ENCODE peak calls at places on chromosomes 2 and 18, in four cellular contexts. C, S, L and Y are unnamed samples. For H3K27me3, the result is how much of the 10 kb centered on the place peaks cover.

GRCh38 chr2:125643128-125643527 is 1012.8 kb upstream of the GYPC start:
- DNase-seq in C (no peak), S (no peak), L (no peak), Y (no peak)

GRCh38 chr18:70339915-70340314 is 51.1 kb downstream of the SOCS6 start:
- DNase-seq in C (no peak), S (no peak), L (no peak), Y (no peak)

GRCh38 chr18:34122724-34123334 is 101.9 kb downstream of the NOL4 start:
- DNase-seq in C (peak), S (no peak), L (peak), Y (no peak)

GRCh38 chr2:28972778-28973335 is 8.2 kb upstream of the TOGARAM2 start:
- DNase-seq in C (no peak), S (no peak), L (no peak), Y (no peak)

GRCh38 chr2:225025917-225026571 is 16.2 kb downstream of the DOCK10 start:
- DNase-seq in C (no peak), S (no peak), L (no peak), Y (no peak)

GRCh38 chr18:9631814-9632496 is 17.6 kb upstream of the PPP4R1 start:
- DNase-seq in C (no peak), S (no peak), L (no peak), Y (no peak)

GRCh38 chr2:216183459-216183858 is 74.3 kb downstream of the XRCC5 start:
- DNase-seq in C (no peak), S (no peak), L (no peak), Y (no peak)

GRCh38 chr2:150486539-150487484 is 655 bp downstream of the RND3 start:
- DNase-seq in C (peak), S (peak), L (peak), Y (no peak)

GRCh38 chr2:148756292-148756975 is 111.9 kb downstream of the EPC2 start:
- DNase-seq in C (no peak), S (no peak), L (no peak), Y (no peak)

GRCh38 chr2:54350422-54350821 is 94.4 kb upstream of the TSPYL6 start:
- DNase-seq in C (no peak), S (no peak), L (no peak), Y (no peak)

GRCh38 chr2:158432117-158432516 is 24.4 kb downstream of the CCDC148 start:
- DNase-seq in C (no peak), S (no peak), L (no peak), Y (no peak)

GRCh38 chr2:70132244-70133126 is 45.2 kb downstream of the PCBP1 start:
- DNase-seq in C (no peak), S (no peak), L (no peak), Y (no peak)

GRCh38 chr2:52536929-52537460 is 1230.6 kb upstream of the CHAC2 start:
- DNase-seq in C (no peak), S (no peak), L (no peak), Y (no peak)

GRCh38 chr2:147660680-147661079 is 184.1 kb upstream of the ACVR2A start:
- DNase-seq in C (no peak), S (no peak), L (no peak), Y (no peak)

GRCh38 chr2:128371648-128372345 is 53.1 kb upstream of the HS6ST1 start:
- DNase-seq in C (no peak), S (no peak), L (no peak), Y (no peak)

GRCh38 chr18:63476666-63477065 is at the start of gene SERPINB5:
- DNase-seq in C (no peak), S (no peak), L (no peak), Y (no peak)

GRCh38 chr2:123512547-123512946 is 512.5 kb upstream of the CNTNAP5 start:
- DNase-seq in C (no peak), S (no peak), L (no peak), Y (no peak)

GRCh38 chr2:42767899-42768705 is 4.2 kb upstream of the OXER1 start:
- DNase-seq in C (no peak), S (no peak), L (no peak), Y (no peak)

GRCh38 chr2:216287251-216287650 is 85.0 kb downstream of the MARCHF4 start:
- DNase-seq in C (peak), S (no peak), L (no peak), Y (no peak)

DNA sequence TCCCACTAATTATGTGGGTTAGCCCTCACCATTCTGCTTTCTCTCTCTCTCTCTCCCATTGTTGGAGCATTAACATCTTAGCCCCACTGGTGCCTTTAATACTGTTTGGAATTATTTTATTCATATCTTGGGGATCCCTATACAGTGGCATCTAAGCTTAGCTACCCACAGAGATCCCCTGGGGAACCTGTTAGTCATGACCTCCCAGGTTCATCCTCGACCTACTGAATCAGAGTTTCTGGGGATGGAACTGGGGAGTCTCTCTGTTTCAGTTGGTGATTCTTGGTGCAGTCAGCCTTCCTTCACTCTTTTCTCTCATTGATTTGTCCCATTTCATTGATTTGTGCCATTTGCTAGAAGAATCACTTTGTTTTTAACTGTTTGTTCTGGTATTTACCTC is 137.3 kb downstream of the PLCL1 start:
- DNase-seq in C (no peak), S (no peak), L (no peak), Y (no peak)
- H3K4me3 ChIP-seq in C (no peak), S (no peak), L (no peak), Y (no peak)

DNA sequence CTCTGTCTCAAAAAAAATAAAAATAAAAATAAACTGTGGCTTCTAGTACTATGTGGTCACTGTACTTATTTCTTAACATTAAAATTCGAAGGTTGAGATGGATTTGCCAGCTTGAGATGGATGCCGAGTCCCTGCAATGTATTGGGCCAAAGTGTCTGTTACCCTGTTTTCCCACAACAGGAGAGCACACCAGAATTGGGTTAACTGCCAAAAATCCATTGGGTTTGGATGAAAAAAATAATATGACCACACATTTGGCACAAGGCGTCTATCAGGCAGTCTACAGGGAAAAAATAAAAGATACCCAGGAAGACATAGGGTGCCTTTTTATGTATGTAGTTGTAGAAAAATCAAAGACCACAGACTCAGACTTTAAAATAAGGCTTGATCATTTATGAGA is 19.2 kb upstream of the MAPRE3 start:
- DNase-seq in C (no peak), S (no peak), L (no peak), Y (no peak)
- H3K27me3 ChIP-seq in C (under half), S (under half), L (under half), Y (under half)

GRCh38 chr2:231709636-231709980 is 1.3 kb downstream of the PTMA start:
- DNase-seq in C (peak), S (peak), L (peak), Y (no peak)

GRCh38 chr2:231706731-231707624 is 1.3 kb upstream of the PTMA start:
- DNase-seq in C (peak), S (peak), L (peak), Y (peak)

GRCh38 chr2:231707625-231708049 is 688 bp upstream of the PTMA start:
- DNase-seq in C (peak), S (no peak), L (no peak), Y (no peak)

GRCh38 chr2:231708773-231709635 is 679 bp downstream of the PTMA start:
- DNase-seq in C (peak), S (peak), L (peak), Y (no peak)

DNA sequence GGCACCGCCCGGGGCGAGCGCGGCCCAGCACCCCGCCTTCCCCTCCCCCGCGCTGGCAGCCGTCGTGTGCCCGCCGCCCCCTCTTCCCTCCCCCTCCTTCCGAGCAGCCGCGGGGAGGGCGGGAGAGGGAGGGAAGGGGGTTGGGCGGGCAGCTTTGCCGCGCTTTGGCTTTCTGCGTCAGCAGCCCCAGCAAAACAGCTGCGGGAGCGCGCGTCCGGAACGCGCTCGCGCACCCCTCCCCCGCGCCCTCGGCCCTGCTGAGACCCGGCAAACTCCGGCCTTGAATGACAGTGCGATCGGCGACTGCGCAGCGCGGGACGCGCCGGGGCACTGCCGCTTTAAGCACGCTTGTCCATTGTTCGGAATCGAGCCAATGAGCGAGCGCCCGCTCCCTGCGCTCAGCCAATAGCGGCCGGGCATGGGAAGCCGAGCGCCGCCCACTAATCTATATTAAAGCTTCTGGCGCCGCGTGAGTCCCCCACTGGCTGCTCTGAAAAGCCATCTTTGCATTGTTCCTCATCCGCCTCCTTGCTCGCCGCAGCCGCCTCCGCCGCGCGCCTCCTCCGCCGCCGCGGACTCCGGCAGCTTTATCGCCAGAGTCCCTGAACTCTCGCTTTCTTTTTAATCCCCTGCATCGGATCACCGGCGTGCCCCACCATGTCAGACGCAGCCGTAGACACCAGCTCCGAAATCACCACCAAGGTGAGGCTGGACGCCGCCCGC is at the start of gene PTMA:
- DNase-seq in C (peak), S (peak), L (peak), Y (peak)
- TF ChIP-seq CTCF in C (no peak), S (no peak), L (no peak), Y (no peak)

GRCh38 chr2:68741238-68741637 is 6.6 kb downstream of the ARHGAP25 start:
- DNase-seq in C (no peak), S (no peak), L (no peak), Y (no peak)

GRCh38 chr2:68741805-68742306 is 7.2 kb downstream of the ARHGAP25 start:
- DNase-seq in C (no peak), S (no peak), L (no peak), Y (no peak)

GRCh38 chr2:68743531-68743930 is 8.9 kb downstream of the ARHGAP25 start:
- DNase-seq in C (no peak), S (no peak), L (no peak), Y (no peak)

GRCh38 chr2:68744517-68744916 is 9.9 kb downstream of the ARHGAP25 start:
- DNase-seq in C (no peak), S (no peak), L (no peak), Y (no peak)

DNA sequence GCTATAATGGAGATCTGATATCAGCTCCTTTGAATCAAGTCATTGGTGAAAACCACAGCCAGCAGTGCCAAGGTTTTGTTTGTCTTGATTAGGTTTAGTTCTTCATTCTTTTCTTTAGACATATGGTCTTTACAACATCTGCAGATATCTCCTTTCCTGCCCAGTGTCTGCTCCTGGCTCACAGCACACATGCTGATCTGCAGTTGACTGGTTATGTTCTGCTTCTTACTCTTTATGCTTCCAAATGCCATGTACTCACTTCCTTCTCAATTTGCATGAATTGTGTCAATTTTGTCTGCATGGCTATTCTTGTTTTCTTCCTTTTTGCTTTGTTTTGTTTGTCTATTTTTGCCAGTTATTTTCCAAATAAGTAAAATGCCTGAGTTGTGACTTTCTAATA is 8.0 kb downstream of the ARHGAP25 start:
- DNase-seq in C (no peak), S (no peak), L (no peak), Y (no peak)
- H3K4me3 ChIP-seq in C (no peak), S (no peak), L (no peak), Y (no peak)

GRCh38 chr18:48105317-48105716 is 174.9 kb upstream of the SMAD2 start:
- DNase-seq in C (no peak), S (no peak), L (no peak), Y (no peak)
- H3K27me3 ChIP-seq in C (under half), S (under half), L (under half), Y (under half)

GRCh38 chr18:13139885-13140450 is 78.6 kb upstream of the LDLRAD4 start:
- DNase-seq in C (no peak), S (no peak), L (no peak), Y (no peak)
- TF ChIP-seq CTCF in C (peak), S (no peak), L (no peak), Y (no peak)